ENCODE peak calls at places on chromosomes 4 and X, in four cellular contexts. N is heart left ventricle; D is neural crest cell; H is stimulated activated naive CD4-positive, alpha-beta T cell. P is an unnamed sample.

GRCh38 chrX:38347136-38347535 is 5.3 kb upstream of the OTC start:
- DNase-seq in H (no peak), N (no peak), D (no peak), P (no peak)

GRCh38 chr4:147772459-147772969 is 40.6 kb downstream of the ARHGAP10 start:
- DNase-seq in N (no peak), D (no peak), H (no peak), P (no peak)

GRCh38 chr4:108466936-108467902 is 153.2 kb upstream of the RPL34 start:
- DNase-seq in H (no peak), D (no peak), N (no peak), P (no peak)

GRCh38 chrX:68693481-68694410 is 46.3 kb downstream of the STARD8 start:
- DNase-seq in N (peak), D (peak), H (no peak), P (no peak)

GRCh38 chr4:41432889-41433288 is 105.1 kb upstream of the LIMCH1 start:
- DNase-seq in H (no peak), N (no peak), D (no peak), P (no peak)

GRCh38 chrX:69319376-69319775 is 154.1 kb upstream of the PJA1 start:
- DNase-seq in D (no peak), H (no peak), N (no peak), P (no peak)

GRCh38 chrX:118627084-118627758 is 100.2 kb upstream of the IL13RA1 start:
- DNase-seq in H (no peak), N (no peak), D (no peak), P (no peak)

GRCh38 chrX:10259716-10260115 is 102.9 kb downstream of the CLCN4 start:
- DNase-seq in H (no peak), D (no peak), N (no peak), P (no peak)

GRCh38 chr4:53706422-53707032 is 115.2 kb upstream of the LNX1 start:
- DNase-seq in D (no peak), N (no peak), H (no peak), P (no peak)

GRCh38 chr4:153222790-153223417 is 18.7 kb downstream of the TRIM2 start:
- DNase-seq in N (peak), D (peak), H (no peak), P (no peak)

GRCh38 chrX:137032378-137032694 is 1.5 kb downstream of the GPR101 start:
- DNase-seq in D (no peak), H (no peak), N (no peak), P (no peak)

GRCh38 chrX:68415289-68415688 is 18.0 kb downstream of the OPHN1 start:
- DNase-seq in H (no peak), D (no peak), N (peak), P (no peak)

GRCh38 chr4:128349921-128350320 is 62.3 kb upstream of the PGRMC2 start:
- DNase-seq in N (no peak), D (no peak), H (no peak), P (no peak)

GRCh38 chrX:136204571-136204970 is 46.6 kb downstream of the MAP7D3 start:
- DNase-seq in H (no peak), D (no peak), N (peak), P (no peak)

GRCh38 chr4:165524532-165525190 is 145.9 kb downstream of the CPE start:
- DNase-seq in N (no peak), H (no peak), D (no peak), P (no peak)

GRCh38 chrX:129495941-129496340 is 27.3 kb downstream of the SMARCA1 start:
- DNase-seq in H (no peak), N (no peak), D (no peak), P (no peak)

GRCh38 chr4:184937745-184938144 is 80.5 kb upstream of the HELT start:
- DNase-seq in H (no peak), D (no peak), N (no peak), P (no peak)

GRCh38 chrX:137549846-137550534 is 15.9 kb upstream of the ZIC3 start:
- DNase-seq in N (no peak), D (no peak), H (no peak), P (no peak)

GRCh38 chr4:25096553-25097443 is 63.5 kb downstream of the SEPSECS start:
- DNase-seq in D (no peak), H (no peak), N (no peak), P (no peak)

GRCh38 chr4:91936301-91936700 is 367.5 kb upstream of the GRID2 start:
- DNase-seq in N (no peak), D (no peak), H (no peak), P (no peak)

GRCh38 chr4:180960758-180961401 is 1282.3 kb upstream of the TENM3 start:
- DNase-seq in D (no peak), N (no peak), H (no peak), P (no peak)

GRCh38 chrX:8726031-8726652 is 5.8 kb downstream of the ANOS1 start:
- DNase-seq in H (no peak), N (no peak), D (no peak), P (no peak)

GRCh38 chrX:54721424-54721823 is 76.6 kb downstream of the ITIH6 start:
- DNase-seq in H (no peak), D (no peak), N (no peak), P (no peak)

GRCh38 chr4:140308366-140309123 is 64.9 kb upstream of the SCOC start:
- DNase-seq in N (peak), H (no peak), D (no peak), P (no peak)

GRCh38 chrX:45768666-45769065 is 568.0 kb upstream of the DIPK2B start:
- DNase-seq in D (no peak), H (no peak), N (no peak), P (no peak)

GRCh38 chr4:100417565-100417964 is 100.3 kb downstream of the EMCN start:
- DNase-seq in N (no peak), D (no peak), H (no peak), P (no peak)

GRCh38 chr4:184757810-184758209 is 23.9 kb upstream of the CENPU start:
- DNase-seq in D (no peak), H (no peak), N (no peak), P (no peak)

GRCh38 chr4:185054876-185055275 is 36.6 kb downstream of the HELT start:
- DNase-seq in D (no peak), N (no peak), H (no peak), P (no peak)

GRCh38 chr4:184408021-184408710 is 66.2 kb downstream of the IRF2 start:
- DNase-seq in D (no peak), H (no peak), N (no peak), P (no peak)

GRCh38 chrX:107562482-107562881 is 65.8 kb upstream of the PRPS1 start:
- DNase-seq in D (no peak), H (no peak), N (no peak), P (no peak)

GRCh38 chrX:25976683-25977310 is 161.3 kb upstream of the MAGEB18 start:
- DNase-seq in D (no peak), H (no peak), N (no peak), P (no peak)

GRCh38 chrX:15724911-15725310 is 13.2 kb upstream of the CA5B start:
- DNase-seq in D (no peak), H (no peak), N (no peak), P (no peak)

GRCh38 chr4:151690164-151690856 is 70.5 kb downstream of the GATB start:
- DNase-seq in D (no peak), H (no peak), N (no peak), P (no peak)

GRCh38 chr4:109746728-109747127 is 16.9 kb upstream of the PLA2G12A start:
- DNase-seq in H (no peak), N (no peak), D (no peak), P (no peak)

GRCh38 chr4:93103042-93103441 is 725.5 kb upstream of the ATOH1 start:
- DNase-seq in D (no peak), H (no peak), N (no peak), P (no peak)

GRCh38 chr4:120517966-120518365 is 404.6 kb downstream of the PRDM5 start:
- DNase-seq in D (no peak), H (no peak), N (no peak), P (no peak)

GRCh38 chr4:108535757-108536156 is 84.6 kb upstream of the RPL34 start:
- DNase-seq in N (no peak), H (no peak), D (no peak), P (no peak)

GRCh38 chrX:20654596-20655106 is 387.9 kb upstream of the RPS6KA3 start:
- DNase-seq in D (no peak), H (no peak), N (no peak), P (no peak)

P was measured in naive thymus-derived CD8-positive, alpha-beta T cell.